ENCODE peak calls at places on chromosomes 1 and 21, in six cellular contexts. D is PC-3, P is pancreas, S is mucosa of descending colon, T is DND-41, N is body of pancreas. B is an unnamed sample.

GRCh38 chr21:34306246-34306645 is 57.6 kb upstream of the KCNE2 start:
- DNase-seq in D (no peak), P (no peak), S (no peak), T (no peak), N (no peak), B (no peak)

GRCh38 chr1:230641346-230641745 is 935 bp upstream of the COG2 start:
- DNase-seq in D (peak), P (no peak), S (no peak), T (no peak), N (no peak), B (no peak)

GRCh38 chr21:37915941-37916794 is at the start of gene KCNJ6:
- DNase-seq in D (no peak), P (peak), S (peak), T (no peak), N (peak), B (peak)

GRCh38 chr1:143735764-143736461 is 235.9 kb downstream of the FAM72C start:
- DNase-seq in D (no peak), P (no peak), S (peak), T (no peak), N (no peak), B (peak)

GRCh38 chr1:176876966-176877515 is 287.5 kb downstream of the ASTN1 start:
- DNase-seq in D (no peak), P (no peak), S (no peak), T (no peak), N (no peak), B (no peak)

GRCh38 chr1:159911668-159912067 is 11.7 kb upstream of the CFAP45 start:
- DNase-seq in D (no peak), P (no peak), S (no peak), T (no peak), N (no peak), B (peak)

GRCh38 chr1:113292660-113293626 is 97.4 kb upstream of the MAGI3 start:
- DNase-seq in D (no peak), P (peak), S (no peak), T (no peak), N (peak), B (no peak)

GRCh38 chr1:157095551-157095950 is 4.1 kb downstream of the ETV3L start:
- DNase-seq in D (no peak), P (no peak), S (no peak), T (no peak), N (no peak), B (no peak)

GRCh38 chr1:206753141-206753540 is 17.4 kb upstream of the IL19 start:
- DNase-seq in D (peak), P (no peak), S (no peak), T (no peak), N (no peak), B (no peak)

GRCh38 chr1:114153051-114153620 is 533 bp downstream of the SYT6 start:
- DNase-seq in D (no peak), P (peak), S (no peak), T (no peak), N (no peak), B (peak)

GRCh38 chr1:204996981-204997380 is 46.0 kb upstream of the CNTN2 start:
- DNase-seq in D (no peak), P (no peak), S (no peak), T (no peak), N (no peak), B (no peak)

GRCh38 chr21:46096997-46097825 is 701 bp upstream of the COL6A2 start:
- DNase-seq in D (no peak), P (no peak), S (no peak), T (no peak), N (no peak), B (no peak)

GRCh38 chr1:67629370-67630075 is 55.5 kb upstream of the GADD45A start:
- DNase-seq in D (peak), P (no peak), S (no peak), T (no peak), N (no peak), B (no peak)

GRCh38 chr1:9196129-9197040 is 38.2 kb upstream of the H6PD start:
- DNase-seq in D (peak), P (peak), S (peak), T (peak), N (peak), B (peak)

DNA sequence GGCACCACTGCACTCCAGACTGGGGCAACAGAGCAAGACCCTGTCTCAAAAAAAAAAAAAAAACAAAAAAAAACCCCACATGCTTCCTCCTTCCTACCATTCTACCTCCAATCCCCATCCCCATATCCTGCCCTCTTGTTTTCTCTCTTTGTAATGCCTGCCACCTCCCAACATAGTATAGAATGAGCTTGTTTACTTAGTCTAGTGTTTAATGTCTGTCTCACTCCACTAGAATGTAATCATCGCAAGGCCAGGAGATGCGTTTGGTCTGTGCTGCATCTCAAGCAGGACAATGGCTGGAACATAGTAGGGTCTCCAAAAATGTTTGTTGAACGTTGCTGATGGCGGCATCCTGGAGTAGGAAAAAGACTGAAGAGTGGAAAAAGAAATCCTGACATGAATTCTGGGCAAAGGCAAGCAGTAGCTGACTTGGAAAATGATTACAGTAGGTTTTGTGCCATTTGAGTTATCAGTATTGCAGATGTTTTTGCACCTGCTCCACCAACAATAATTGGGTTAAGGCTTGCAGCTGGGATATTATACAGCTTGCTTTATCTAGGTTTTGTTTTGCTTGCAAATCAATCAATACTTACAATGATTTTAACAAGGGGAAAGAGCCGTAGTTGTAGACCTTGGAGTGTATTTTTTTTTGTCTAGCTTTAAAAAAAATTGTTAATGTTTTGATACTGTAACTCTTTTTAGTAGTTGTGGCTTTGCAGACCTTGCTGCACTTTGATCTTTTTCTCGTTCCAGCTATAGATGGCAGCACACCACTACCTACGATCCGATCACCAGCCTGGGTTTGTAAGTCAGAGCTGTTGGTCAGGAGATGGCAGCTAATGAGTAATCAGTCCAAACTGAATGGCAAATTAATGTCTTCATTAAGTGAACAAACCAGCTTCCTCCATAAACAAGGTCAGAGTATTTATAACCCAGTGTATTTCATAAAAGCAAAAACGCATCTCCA is 62.4 kb downstream of the BACH1 start:
- DNase-seq in D (peak), P (peak), S (no peak), T (no peak), N (peak), B (peak)
- TF ChIP-seq CTCF in D (peak), P (no peak), S (no peak), T (peak), N (peak), B (no peak)

GRCh38 chr1:41935226-41935625 is 16.5 kb upstream of the HIVEP3 start:
- DNase-seq in D (no peak), P (no peak), S (no peak), T (no peak), N (no peak), B (no peak)

GRCh38 chr1:41933106-41933505 is 14.4 kb upstream of the HIVEP3 start:
- DNase-seq in D (no peak), P (no peak), S (no peak), T (no peak), N (no peak), B (no peak)

GRCh38 chr1:41939194-41939593 is 20.5 kb upstream of the HIVEP3 start:
- DNase-seq in D (no peak), P (no peak), S (no peak), T (no peak), N (no peak), B (no peak)

GRCh38 chr1:41931578-41931977 is 12.9 kb upstream of the HIVEP3 start:
- DNase-seq in D (no peak), P (no peak), S (no peak), T (no peak), N (no peak), B (no peak)

DNA sequence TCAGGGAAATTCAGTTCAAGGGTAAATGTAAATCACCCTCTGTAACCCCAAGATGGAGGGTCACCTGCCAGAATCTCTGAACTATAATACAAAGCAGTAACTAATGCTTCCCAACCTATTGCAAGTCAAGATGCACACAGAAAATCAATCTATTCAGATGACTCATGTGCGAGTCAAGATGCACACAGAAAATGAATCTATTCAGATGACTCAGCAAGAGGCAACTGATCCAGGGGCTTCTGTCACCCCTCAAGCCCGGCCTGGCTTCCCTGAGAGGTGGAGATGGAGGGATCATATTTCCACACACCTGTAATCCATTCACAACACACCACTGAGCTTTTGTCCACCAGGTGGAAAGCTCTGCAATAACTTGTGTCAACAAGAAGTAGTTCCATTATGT is 17.4 kb upstream of the HIVEP3 start:
- DNase-seq in D (peak), P (no peak), S (no peak), T (no peak), N (no peak), B (peak)
- TF ChIP-seq CTCF in D (peak), P (no peak), S (no peak), T (no peak), N (no peak), B (no peak)

DNA sequence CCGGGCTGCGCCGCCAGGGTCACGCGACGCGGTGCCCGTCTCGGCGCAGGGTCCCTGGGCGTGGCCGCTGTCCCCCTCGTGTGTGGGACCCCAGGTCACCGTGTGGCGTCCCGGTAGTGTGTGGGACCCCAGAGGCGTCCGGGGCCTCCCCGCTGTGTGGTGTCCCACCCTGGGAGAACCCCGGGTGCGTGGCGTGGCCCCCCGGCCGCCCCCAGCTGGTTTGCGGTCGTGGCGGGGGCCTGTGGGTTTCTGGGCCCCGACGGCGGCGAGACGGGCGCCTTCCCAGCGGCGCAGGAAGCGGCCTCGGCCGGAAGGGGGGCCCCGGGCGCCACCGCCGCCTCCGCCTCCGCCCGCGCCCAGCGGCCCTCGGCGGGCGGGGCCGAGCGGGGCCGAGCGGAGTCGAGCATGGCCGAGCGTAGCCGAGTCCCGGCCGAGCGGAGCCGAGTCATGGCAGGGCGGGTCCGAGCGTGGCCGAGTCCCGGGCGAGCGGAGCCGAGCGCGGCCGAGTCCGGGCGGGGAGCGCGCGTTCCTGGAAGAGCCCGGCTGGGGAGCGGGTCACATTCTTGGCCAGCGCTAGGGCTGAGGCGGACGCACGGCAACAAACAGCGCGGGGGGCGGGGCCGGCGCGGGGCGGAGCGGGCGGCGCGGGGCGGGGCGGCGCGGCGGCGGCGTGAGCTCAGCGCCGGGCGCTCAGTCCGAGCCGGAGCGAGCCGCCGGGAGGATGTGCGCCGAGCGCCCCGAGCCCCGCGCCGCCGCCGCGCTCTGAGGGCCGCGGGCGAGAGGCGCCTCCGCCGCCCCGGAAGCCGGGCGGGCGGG is 570 bp upstream of the SKI start:
- DNase-seq in D (peak), P (peak), S (peak), T (peak), N (peak), B (peak)
- TF ChIP-seq CTCF in D (no peak), P (no peak), S (no peak), T (peak), N (no peak), B (no peak)

DNA sequence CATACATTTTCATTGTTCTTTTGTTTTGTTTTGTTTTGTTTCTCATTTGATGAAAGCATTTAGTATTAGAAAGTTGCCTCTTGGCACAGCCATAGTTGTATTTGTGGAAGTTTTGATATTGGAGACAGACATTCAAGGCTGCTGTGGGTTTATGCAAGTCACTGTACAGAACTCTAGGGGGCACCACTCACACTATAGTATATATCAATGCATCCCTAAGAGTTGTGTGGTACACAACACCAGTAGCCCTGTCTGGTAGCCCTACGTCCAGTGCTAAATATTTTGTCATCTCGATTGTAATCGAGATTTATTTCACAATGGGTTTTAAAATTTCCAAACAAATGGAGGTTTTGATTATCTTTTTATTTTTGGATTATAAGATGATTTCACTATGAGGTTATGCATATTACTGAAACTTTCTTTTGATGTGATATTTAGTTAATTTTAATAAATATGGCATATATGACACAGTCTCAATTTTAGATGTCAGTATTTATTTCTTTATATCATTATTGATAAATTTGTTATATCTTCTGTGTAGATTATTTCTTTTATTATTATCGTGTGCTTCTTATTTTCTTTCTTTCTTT is 112.2 kb downstream of the NR5A2 start:
- DNase-seq in D (peak), P (no peak), S (peak), T (peak), N (no peak), B (peak)
- TF ChIP-seq CTCF in D (peak), P (no peak), S (no peak), T (peak), N (peak), B (peak)

GRCh38 chr1:60891315-60891714 is 191.0 kb upstream of the NFIA start:
- DNase-seq in D (no peak), P (no peak), S (no peak), T (no peak), N (no peak), B (no peak)
- TF ChIP-seq CTCF in D (no peak), P (no peak), S (no peak), T (no peak), N (no peak), B (no peak)

GRCh38 chr1:32753532-32754281 is 51.1 kb upstream of the SYNC start:
- DNase-seq in D (peak), P (peak), S (peak), T (peak), N (peak), B (peak)
- TF ChIP-seq CTCF in D (no peak), P (no peak), S (no peak), T (no peak), N (no peak), B (no peak)

DNA sequence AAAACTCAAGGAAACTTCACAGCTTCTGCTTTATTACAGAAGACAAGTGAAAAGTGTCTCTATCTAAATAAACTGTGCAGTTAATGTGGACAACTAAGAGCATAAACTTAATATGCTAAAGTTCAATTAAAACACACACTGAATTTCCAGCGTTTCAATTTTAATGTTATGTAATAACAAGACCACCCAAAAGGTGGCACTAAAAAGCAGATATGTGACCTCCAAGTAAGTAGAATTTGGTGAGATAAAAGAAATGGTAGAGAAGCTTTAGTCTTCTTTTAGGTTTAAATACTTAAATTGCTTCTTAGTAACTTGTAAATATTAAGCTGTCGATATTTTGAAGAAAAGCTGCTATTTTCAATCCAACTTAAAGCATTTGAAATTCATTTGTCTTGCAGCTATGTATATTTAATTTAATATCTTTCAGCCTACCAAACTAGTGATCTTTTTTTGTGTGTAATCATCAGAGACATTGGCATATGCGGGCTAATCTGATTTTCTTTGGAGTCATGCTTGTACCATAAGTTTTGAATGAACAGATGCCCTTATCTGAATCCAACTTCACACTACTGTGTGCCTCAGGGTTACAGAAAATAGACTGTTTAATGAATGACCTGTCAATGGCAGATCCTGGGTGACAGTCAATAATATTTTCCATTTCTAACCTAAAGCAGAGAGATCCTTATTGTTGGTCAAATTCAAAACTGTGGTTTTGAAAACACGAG is 36.5 kb upstream of the ADAMTS1 start:
- DNase-seq in D (peak), P (no peak), S (no peak), T (no peak), N (no peak), B (no peak)
- TF ChIP-seq CTCF in D (peak), P (no peak), S (no peak), T (peak), N (peak), B (peak)

GRCh38 chr1:161098161-161099068 is at the start of gene KLHDC9:
- DNase-seq in D (peak), P (peak), S (peak), T (peak), N (peak), B (peak)
- TF ChIP-seq CTCF in D (no peak), P (peak), S (peak), T (peak), N (no peak), B (no peak)